ENCODE peak calls at places on chromosomes 3 and 15, in seven cellular contexts. K is fibroblast of lung, U is GM12892, S is upper lobe of right lung, Y is T-helper 9 cell, P is M059J, A is ureter. O is an unnamed sample.

GRCh38 chr3:185534511-185534910 is 17.9 kb downstream of the LIPH start:
- DNase-seq in U (no peak), A (no peak), S (no peak), Y (no peak), K (no peak), P (no peak), O (no peak)

GRCh38 chr15:35933531-35933930 is 387.6 kb upstream of the DPH6 start:
- DNase-seq in U (no peak), P (no peak), A (no peak), Y (no peak), S (no peak), K (no peak), O (no peak)

GRCh38 chr3:197021729-197022404 is 7.8 kb downstream of the MELTF start:
- DNase-seq in A (no peak), P (no peak), K (no peak), S (no peak), U (no peak), Y (no peak), O (no peak)

GRCh38 chr3:154886437-154886836 is 193.7 kb upstream of the MME start:
- DNase-seq in K (peak; percentile 100), Y (no peak), P (peak; percentile 94), S (no peak), U (no peak), A (no peak), O (no peak)

GRCh38 chr3:121703973-121704372 is 43.3 kb upstream of the HCLS1 start:
- DNase-seq in K (no peak), A (no peak), P (no peak), S (no peak), U (no peak), Y (no peak), O (no peak)

GRCh38 chr15:26179906-26180305 is 316.8 kb upstream of the ATP10A start:
- DNase-seq in Y (no peak), U (no peak), K (no peak), P (no peak), S (no peak), A (no peak), O (no peak)

GRCh38 chr3:98402507-98402906 is 12.0 kb downstream of the OR5K3 start:
- DNase-seq in A (no peak), S (no peak), P (no peak), Y (no peak), K (no peak), U (no peak), O (no peak)

GRCh38 chr3:188421836-188422540 is 268.0 kb downstream of the LPP start:
- DNase-seq in S (no peak), K (no peak), Y (no peak), U (no peak), A (no peak), P (no peak), O (no peak)

GRCh38 chr15:72368895-72369294 is 6.9 kb downstream of the HEXA start:
- DNase-seq in P (no peak), K (no peak), Y (no peak), U (no peak), S (no peak), A (no peak), O (no peak)

GRCh38 chr3:40312661-40313226 is 3.2 kb downstream of the EIF1B start:
- DNase-seq in A (no peak), Y (no peak), P (peak; percentile 17), S (no peak), U (no peak), K (peak; percentile 13), O (no peak)

GRCh38 chr3:194277547-194278091 is 73.5 kb downstream of the CPN2 start:
- DNase-seq in K (peak; percentile 90), S (peak; percentile 65), A (no peak), U (no peak), P (peak; percentile 81), Y (no peak), O (no peak)

GRCh38 chr3:55688154-55688553 is 201.0 kb upstream of the WNT5A start:
- DNase-seq in K (no peak), S (no peak), Y (no peak), U (no peak), A (no peak), P (no peak), O (no peak)

GRCh38 chr3:143244516-143245063 is 125.0 kb downstream of the CHST2 start:
- DNase-seq in Y (no peak), A (no peak), K (no peak), P (no peak), U (no peak), S (no peak), O (no peak)

GRCh38 chr3:195438371-195438770 is 4.4 kb downstream of the ACAP2 start:
- DNase-seq in Y (no peak), A (no peak), S (no peak), P (peak; percentile 29), U (no peak), K (no peak), O (no peak)

GRCh38 chr3:128794788-128795649 is 69.0 kb downstream of the RAB7A start:
- DNase-seq in K (peak; percentile 67), S (no peak), Y (peak; percentile 44), P (peak; percentile 60), U (peak; percentile 61), A (peak; percentile 71), O (peak; percentile 41)